ENCODE peak calls at places on chromosome 14, in four cellular contexts. C, B, L and R are unnamed samples.

GRCh38 chr14:101028971-101029667 is 125.6 kb upstream of the RTL1 start:
- DNase-seq in B (no peak), C (no peak), L (no peak), R (no peak)

GRCh38 chr14:72098202-72098601 is 166.0 kb downstream of the RGS6 start:
- DNase-seq in C (no peak), L (no peak), B (no peak), R (no peak)

GRCh38 chr14:42002139-42002538 is 395.5 kb downstream of the LRFN5 start:
- DNase-seq in C (no peak), B (no peak), L (no peak), R (no peak)

GRCh38 chr14:70697681-70698080 is 56.0 kb downstream of the TTC9 start:
- DNase-seq in B (no peak), L (no peak), C (no peak), R (no peak)

GRCh38 chr14:99936056-99936455 is 129.2 kb upstream of the EVL start:
- DNase-seq in C (no peak), B (no peak), L (no peak), R (no peak)

GRCh38 chr14:53227154-53227718 is 74.1 kb upstream of the DDHD1 start:
- DNase-seq in B (no peak), L (no peak), C (no peak), R (no peak)

GRCh38 chr14:23121401-23121800 is 2.3 kb upstream of the CEBPE start:
- DNase-seq in B (no peak), C (no peak), L (no peak), R (no peak)

GRCh38 chr14:20631023-20631820 is 10.3 kb downstream of the OR6S1 start:
- DNase-seq in L (no peak), B (peak), C (peak), R (no peak)

GRCh38 chr14:64734990-64735389 is 30.8 kb downstream of the PLEKHG3 start:
- DNase-seq in C (no peak), B (no peak), L (no peak), R (no peak)

GRCh38 chr14:91229743-91230200 is 14.7 kb downstream of the GPR68 start:
- DNase-seq in C (no peak), L (no peak), B (no peak), R (no peak)

GRCh38 chr14:39015360-39015961 is 87.6 kb downstream of the SEC23A start:
- DNase-seq in B (peak), C (peak), L (peak), R (peak)

GRCh38 chr14:92294506-92294905 is 28.5 kb upstream of the SLC24A4 start:
- DNase-seq in C (peak), L (no peak), B (no peak), R (no peak)

GRCh38 chr14:82720931-82721330 is 1187.3 kb upstream of the SEL1L start:
- DNase-seq in L (no peak), C (no peak), B (no peak), R (no peak)

GRCh38 chr14:88166616-88167015 is 156.5 kb downstream of the KCNK10 start:
- DNase-seq in L (no peak), C (no peak), B (no peak), R (no peak)

GRCh38 chr14:52067873-52068740 is 752 bp downstream of the NID2 start:
- DNase-seq in C (no peak), L (no peak), B (no peak), R (no peak)

GRCh38 chr14:90184094-90184493 is 72.3 kb upstream of the PSMC1 start:
- DNase-seq in B (no peak), C (no peak), L (no peak), R (no peak)

GRCh38 chr14:81319314-81319713 is 80.8 kb downstream of the STON2 start:
- DNase-seq in B (peak), L (no peak), C (no peak), R (no peak)

GRCh38 chr14:98345186-98345585 is 926.8 kb downstream of the BCL11B start:
- DNase-seq in L (no peak), C (no peak), B (no peak), R (no peak)

GRCh38 chr14:105853907-105854599 is 327.7 kb downstream of the TMEM121 start:
- DNase-seq in B (no peak), C (no peak), L (no peak), R (no peak)

GRCh38 chr14:52701223-52701622 is 5.8 kb upstream of the PSMC6 start:
- DNase-seq in C (no peak), L (no peak), B (no peak), R (no peak)

GRCh38 chr14:25150934-25151790 is 101.2 kb upstream of the STXBP6 start:
- DNase-seq in B (peak), L (peak), C (peak), R (peak)

GRCh38 chr14:96385385-96385784 is 6.5 kb upstream of the AK7 start:
- DNase-seq in L (no peak), C (no peak), B (no peak), R (no peak)

GRCh38 chr14:99273724-99274345 is 1.8 kb upstream of the BCL11B start:
- DNase-seq in C (no peak), B (peak), L (no peak), R (no peak)

GRCh38 chr14:53929871-53930685 is 26.5 kb downstream of the BMP4 start:
- DNase-seq in B (no peak), C (peak), L (peak), R (peak)

GRCh38 chr14:23321572-23322547 is 603 bp downstream of the PABPN1 start:
- DNase-seq in B (peak), C (peak), L (no peak), R (no peak)

GRCh38 chr14:75547552-75548250 is 25.4 kb downstream of the BATF start:
- DNase-seq in L (no peak), C (no peak), B (no peak), R (no peak)

GRCh38 chr14:32022938-32023466 is 54.1 kb upstream of the ARHGAP5 start:
- DNase-seq in B (no peak), C (no peak), L (no peak), R (no peak)

GRCh38 chr14:32020882-32021281 is 56.2 kb upstream of the ARHGAP5 start:
- DNase-seq in C (peak), B (no peak), L (no peak), R (no peak)

GRCh38 chr14:32022525-32022924 is 54.6 kb upstream of the ARHGAP5 start:
- DNase-seq in L (no peak), B (no peak), C (no peak), R (no peak)

GRCh38 chr14:32021341-32021740 is 55.8 kb upstream of the ARHGAP5 start:
- DNase-seq in B (no peak), L (no peak), C (no peak), R (no peak)

DNA sequence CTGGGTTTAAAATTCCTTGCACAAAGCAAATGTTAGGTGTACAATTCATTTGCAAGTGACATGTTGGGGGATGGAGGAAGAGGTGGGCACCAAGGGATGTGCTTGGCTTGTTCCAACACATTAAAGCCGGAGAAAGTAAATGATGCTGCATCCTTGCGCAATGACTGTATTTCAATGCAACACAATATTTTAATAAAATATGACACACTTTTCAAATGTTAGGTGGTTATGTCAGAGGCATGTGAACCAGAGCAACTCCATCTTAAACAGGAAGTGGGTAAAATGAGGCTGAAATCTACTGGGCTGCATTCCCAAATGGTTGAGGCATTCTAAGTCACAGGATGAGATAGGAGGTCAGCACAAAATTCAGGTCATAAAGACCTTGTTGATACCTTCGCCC is 53.6 kb upstream of the ARHGAP5 start:
- DNase-seq in B (no peak), L (no peak), C (no peak), R (no peak)
- TF ChIP-seq TCF7L2 in B (no peak), L (no peak), C (no peak), R (no peak)

GRCh38 chr14:34085695-34086094 is 134.8 kb upstream of the EGLN3 start:
- DNase-seq in L (no peak), B (no peak), C (no peak), R (no peak)

GRCh38 chr14:34090451-34090850 is 139.6 kb upstream of the EGLN3 start:
- DNase-seq in B (no peak), L (no peak), C (no peak), R (no peak)

GRCh38 chr14:34087556-34087955 is 136.7 kb upstream of the EGLN3 start:
- DNase-seq in L (no peak), C (no peak), B (no peak), R (no peak)

GRCh38 chr14:34086358-34086757 is 135.5 kb upstream of the EGLN3 start:
- DNase-seq in B (no peak), L (no peak), C (no peak), R (no peak)

GRCh38 chr14:34088918-34089317 is 138.0 kb upstream of the EGLN3 start:
- DNase-seq in L (no peak), C (no peak), B (no peak), R (no peak)
- TF ChIP-seq TCF7L2 in L (no peak), C (no peak), B (no peak), R (no peak)

GRCh38 chr14:68820119-68820518 is 27.3 kb upstream of the ZFP36L1 start:
- DNase-seq in C (no peak), L (no peak), B (no peak), R (no peak)

GRCh38 chr14:68822964-68823363 is 30.1 kb upstream of the ZFP36L1 start:
- DNase-seq in L (no peak), B (no peak), C (no peak), R (no peak)

GRCh38 chr14:68822132-68822651 is 29.3 kb upstream of the ZFP36L1 start:
- DNase-seq in C (no peak), L (no peak), B (no peak), R (no peak)

GRCh38 chr14:68820536-68820935 is 27.7 kb upstream of the ZFP36L1 start:
- DNase-seq in L (no peak), B (no peak), C (no peak), R (no peak)

DNA sequence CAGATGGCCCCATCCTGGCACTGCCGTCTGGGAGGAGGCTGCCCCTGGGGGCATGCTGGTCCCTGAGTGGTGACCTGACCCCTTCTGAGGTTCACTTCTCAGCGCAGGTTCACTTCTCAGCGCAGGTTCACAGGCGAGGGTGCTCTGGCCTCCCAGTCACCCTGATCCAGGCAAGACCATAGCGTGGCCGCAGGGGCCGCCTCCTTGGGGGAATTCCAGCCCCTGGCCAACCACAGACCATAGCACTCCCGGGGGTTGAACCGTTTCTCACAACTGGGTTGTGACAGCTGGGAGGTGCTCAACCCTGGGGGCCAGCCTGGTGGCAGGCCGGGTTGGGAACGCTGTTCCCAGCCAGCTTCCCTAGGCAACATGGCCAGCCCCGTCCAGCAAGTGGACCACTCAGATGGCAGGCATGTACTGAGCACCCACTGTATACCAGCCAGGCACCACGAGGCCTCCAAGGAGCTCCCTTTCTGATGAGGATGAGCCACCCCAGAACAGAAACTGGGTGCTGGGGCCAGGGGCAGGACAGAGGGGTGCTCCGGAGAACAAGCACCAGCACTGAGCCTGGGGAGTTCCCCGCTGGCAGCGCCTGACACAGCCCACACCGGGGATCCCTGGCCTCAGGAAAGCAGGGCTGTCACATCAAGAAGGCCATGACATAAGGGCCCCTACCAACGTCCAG is 28.3 kb upstream of the ZFP36L1 start:
- DNase-seq in B (no peak), C (no peak), L (no peak), R (no peak)
- TF ChIP-seq TCF7L2 in B (no peak), C (no peak), L (no peak), R (no peak)

DNA sequence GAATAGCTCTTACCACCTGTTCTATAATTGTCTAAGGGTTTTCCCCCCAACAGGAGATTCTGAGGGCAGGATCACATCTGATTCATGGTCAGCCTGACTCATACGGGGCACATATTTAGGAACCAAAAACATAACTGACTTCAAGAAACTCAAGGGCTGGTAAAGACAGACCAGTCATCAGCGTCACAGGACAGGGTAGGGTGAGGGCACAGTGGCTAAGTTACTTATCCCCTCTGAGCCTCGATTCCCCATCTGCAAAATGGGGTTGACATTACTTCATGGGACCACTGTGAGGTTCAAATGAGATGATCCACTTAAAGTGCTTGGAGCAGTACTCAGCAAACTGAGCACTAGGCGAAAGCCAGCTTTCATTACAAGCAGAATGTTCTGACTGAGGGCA is 606 bp downstream of the CINP start:
- DNase-seq in C (no peak), L (no peak), B (no peak), R (no peak)
- TF ChIP-seq TCF7L2 in C (no peak), L (no peak), B (no peak), R (no peak)